ENCODE peak calls at places on chromosomes 16 and 17, in five cellular contexts. R, U, C, P and Q are unnamed samples.
A peak's percentile ranks its signal among the peaks of the same experiment; 100 is the strongest.

GRCh38 chr17:15456972-15457722 is 10.3 kb downstream of the CDRT4 start:
- DNase-seq in R (peak; percentile 70), U (no peak), C (no peak), P (no peak), Q (no peak)

GRCh38 chr16:84673561-84673960 is 25.2 kb downstream of the KLHL36 start:
- DNase-seq in R (no peak), U (no peak), C (no peak), P (no peak), Q (no peak)

GRCh38 chr17:39867084-39867890 is 715 bp upstream of the ZPBP2 start:
- DNase-seq in R (no peak), U (no peak), C (no peak), P (no peak), Q (peak; percentile 66)

GRCh38 chr17:28421775-28422305 is 15.8 kb upstream of the SLC46A1 start:
- DNase-seq in R (no peak), U (no peak), C (no peak), P (no peak), Q (no peak)

GRCh38 chr17:80113033-80113484 is 11.7 kb downstream of the GAA start:
- DNase-seq in R (no peak), U (no peak), C (no peak), P (no peak), Q (no peak)

GRCh38 chr17:27650836-27651235 is 19.8 kb downstream of the LGALS9 start:
- DNase-seq in R (no peak), U (no peak), C (no peak), P (no peak), Q (no peak)

GRCh38 chr17:77915594-77916021 is 42.9 kb upstream of the TNRC6C start:
- DNase-seq in R (peak; percentile 48), U (no peak), C (peak; percentile 1), P (no peak), Q (no peak)

GRCh38 chr16:17266606-17267313 is 204.0 kb downstream of the XYLT1 start:
- DNase-seq in R (no peak), U (no peak), C (no peak), P (no peak), Q (no peak)

GRCh38 chr16:15650698-15651161 is 685 bp downstream of the NDE1 start:
- DNase-seq in R (no peak), U (no peak), C (peak; percentile 60), P (peak; percentile 2), Q (peak; percentile 57)

GRCh38 chr16:66379571-66379941 is 13.1 kb downstream of the CDH5 start:
- DNase-seq in R (no peak), U (no peak), C (no peak), P (no peak), Q (no peak)

GRCh38 chr17:78677303-78678219 is 100.4 kb upstream of the DNAH17 start:
- DNase-seq in R (no peak), U (no peak), C (no peak), P (no peak), Q (no peak)

GRCh38 chr16:89033304-89033703 is 56.3 kb upstream of the CBFA2T3 start:
- DNase-seq in R (no peak), U (no peak), C (no peak), P (no peak), Q (no peak)

GRCh38 chr16:6160871-6161270 is 1063.3 kb upstream of the EEF2KMT start:
- DNase-seq in R (no peak), U (no peak), C (no peak), P (no peak), Q (no peak)

GRCh38 chr17:71500761-71501555 is 619.9 kb upstream of the SOX9 start:
- DNase-seq in R (no peak), U (no peak), C (no peak), P (no peak), Q (no peak)

GRCh38 chr16:64997121-64997520 is 124.7 kb downstream of the CDH11 start:
- DNase-seq in R (no peak), U (no peak), C (no peak), P (no peak), Q (no peak)

GRCh38 chr17:77666881-77667395 is 291.6 kb upstream of the TNRC6C start:
- DNase-seq in R (no peak), U (no peak), C (no peak), P (no peak), Q (peak; percentile 86)

GRCh38 chr16:88970095-88970494 is 6.9 kb downstream of the CBFA2T3 start:
- DNase-seq in R (no peak), U (no peak), C (no peak), P (no peak), Q (no peak)

GRCh38 chr17:31373150-31374082 is 18.1 kb upstream of the RAB11FIP4 start:
- DNase-seq in R (no peak), U (peak; percentile 8), C (peak; percentile 36), P (no peak), Q (peak; percentile 65)

GRCh38 chr16:2085669-2086068 is 37.9 kb downstream of the TSC2 start:
- DNase-seq in R (no peak), U (no peak), C (no peak), P (no peak), Q (no peak)

GRCh38 chr17:62740066-62740465 is 68.0 kb downstream of the MARCHF10 start:
- DNase-seq in R (no peak), U (no peak), C (peak; percentile 29), P (peak; percentile 80), Q (no peak)

GRCh38 chr17:66675991-66676371 is 158.9 kb upstream of the CACNG5 start:
- DNase-seq in R (no peak), U (no peak), C (no peak), P (no peak), Q (no peak)

GRCh38 chr17:72135546-72136325 is 14.9 kb downstream of the SOX9 start:
- DNase-seq in R (no peak), U (no peak), C (no peak), P (no peak), Q (no peak)

GRCh38 chr16:48918520-48919258 is 308.7 kb upstream of the N4BP1 start:
- DNase-seq in R (no peak), U (peak; percentile 33), C (no peak), P (no peak), Q (no peak)

DNA sequence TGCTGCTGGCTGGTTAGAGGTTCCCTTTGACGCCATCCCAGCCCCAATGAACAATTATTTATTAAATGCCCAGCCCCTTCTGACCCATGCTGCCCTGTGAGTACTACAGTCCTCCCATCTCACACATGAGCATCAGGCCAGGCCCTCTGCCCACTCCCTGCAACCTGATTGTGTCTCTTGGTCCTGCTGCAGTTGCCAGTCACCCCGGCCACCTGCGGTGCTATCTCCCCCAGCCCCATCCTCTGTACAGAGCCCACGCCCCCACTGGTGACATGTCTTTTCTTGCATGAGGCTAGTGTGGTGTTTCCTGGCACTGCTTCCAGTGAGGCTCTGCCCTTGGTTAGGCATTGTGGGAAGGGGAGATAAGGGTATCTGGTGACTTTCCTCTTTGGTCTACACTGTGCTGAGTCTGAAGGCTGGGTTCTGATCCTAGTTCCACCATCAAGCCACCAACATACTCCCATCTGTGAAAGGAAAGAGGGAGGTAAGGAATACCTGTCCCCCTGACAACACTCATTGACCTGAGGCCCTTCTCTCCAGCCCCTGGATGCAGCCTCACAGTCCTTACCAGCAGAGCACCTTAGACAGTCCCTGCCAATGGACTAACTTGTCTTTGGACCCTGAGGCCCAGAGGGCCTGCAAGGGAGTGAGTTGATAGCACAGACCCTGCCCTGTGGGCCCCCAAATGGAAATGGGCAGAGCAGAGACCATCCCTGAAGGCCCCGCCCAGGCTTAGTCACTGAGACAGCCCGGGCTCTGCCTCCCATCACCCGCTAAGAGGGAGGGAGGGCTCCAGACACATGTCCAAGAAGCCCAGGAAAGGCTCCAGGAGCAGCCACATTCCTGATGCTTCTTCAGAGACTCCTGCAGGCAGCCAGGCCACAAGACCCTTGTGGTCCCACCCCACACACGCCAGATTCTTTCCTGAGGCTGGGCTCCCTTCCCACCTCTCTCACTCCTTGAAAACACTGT is 11.3 kb downstream of the CX3CL1 start:
- DNase-seq in R (no peak), U (no peak), C (no peak), P (no peak), Q (no peak)
- H3K4me1 ChIP-seq in R (peaks cover 3% of the 10 kb centered on the region), U (peaks cover 17% of the 10 kb centered on the region), C (peaks cover 4% of the 10 kb centered on the region), P (no peaks in the 10 kb centered on the region), Q (no peaks in the 10 kb centered on the region)

DNA sequence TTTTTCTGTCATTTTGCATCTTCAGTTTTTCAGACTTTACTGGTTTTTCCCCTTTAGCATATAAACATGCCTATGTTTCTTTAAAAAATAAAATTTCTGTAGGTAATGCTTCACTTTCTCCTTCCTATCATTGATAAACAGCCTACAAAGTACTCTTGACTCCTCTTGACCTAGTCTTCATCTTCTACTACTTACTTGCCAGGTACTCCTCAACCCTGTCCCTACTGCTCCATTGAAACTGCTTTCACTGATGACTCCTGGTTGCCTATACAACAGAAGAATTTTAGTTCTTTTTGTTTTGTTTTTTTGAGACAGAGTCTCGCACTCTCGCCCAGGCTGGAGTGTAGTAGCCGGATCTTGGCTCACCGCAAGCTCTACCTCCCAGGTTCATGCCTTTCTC is 7.0 kb downstream of the DDX42 start:
- DNase-seq in R (no peak), U (no peak), C (no peak), P (no peak), Q (no peak)
- H3K27ac ChIP-seq in R (no peak overlapping the region), U (no peak overlapping the region), C (no peak overlapping the region), P (no peak overlapping the region), Q (no peak overlapping the region)

DNA sequence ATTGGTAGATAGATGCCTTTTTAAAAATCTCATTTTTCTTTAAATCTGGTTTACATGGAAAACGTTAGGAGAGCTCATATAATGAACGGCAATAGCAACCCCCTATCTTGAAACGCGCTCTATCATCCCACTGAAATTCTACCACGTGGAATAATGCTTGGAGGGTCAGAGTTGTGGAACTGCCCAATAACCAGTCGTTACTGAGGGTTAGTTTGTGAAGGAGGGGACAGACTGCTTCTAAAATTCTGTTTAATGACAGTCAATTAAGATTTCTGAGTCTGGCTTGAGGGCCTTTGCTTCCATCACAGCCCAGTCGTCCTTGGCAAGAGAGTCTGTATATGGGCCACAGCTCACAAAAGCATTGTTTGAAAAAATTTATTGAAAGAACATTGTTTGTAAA is 482 bp downstream of the IRF8 start:
- DNase-seq in R (no peak), U (no peak), C (no peak), P (no peak), Q (no peak)
- H3K4me3 ChIP-seq in R (peak overlapping the region; percentile 50), U (no peak overlapping the region), C (peak overlapping the region; percentile 56), P (peak overlapping the region; percentile 53), Q (no peak overlapping the region)

DNA sequence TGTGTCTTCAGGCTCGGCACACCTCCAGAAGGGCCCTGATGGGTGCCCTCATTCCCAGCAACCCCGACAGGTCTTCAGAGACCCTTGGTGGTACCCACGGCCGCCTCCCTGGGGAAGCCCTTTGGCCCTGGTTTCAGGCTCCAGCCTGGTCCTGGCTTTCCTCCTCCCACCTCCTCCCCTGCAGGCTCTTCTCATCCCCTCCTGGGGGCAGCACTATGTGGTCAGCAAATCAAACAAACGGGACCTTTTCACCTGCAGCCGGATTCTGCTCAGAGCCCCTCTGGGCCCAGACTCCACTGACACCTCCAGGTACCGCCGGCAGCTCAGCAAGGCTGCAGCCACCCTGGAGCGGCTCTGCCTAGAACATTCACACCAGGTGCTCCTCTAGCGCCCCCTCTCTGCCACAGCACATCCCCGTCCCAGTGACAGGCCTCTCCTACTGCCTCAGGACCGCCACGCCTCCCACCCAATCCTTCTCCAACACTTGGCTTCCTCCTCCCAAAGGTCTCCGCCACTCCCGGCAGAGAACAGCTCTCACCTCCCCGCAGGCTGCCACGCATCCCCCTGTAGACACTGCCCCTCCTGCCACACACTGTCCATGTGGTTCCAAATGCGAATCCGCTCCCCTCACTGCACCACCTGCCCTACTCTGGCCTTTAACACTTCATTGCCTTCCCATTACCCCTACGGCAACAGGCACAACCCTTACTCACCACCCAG is 12.0 kb downstream of the CORO7 start:
- DNase-seq in R (no peak), U (no peak), C (peak; percentile 85), P (peak; percentile 72), Q (peak; percentile 48)
- H3K4me1 ChIP-seq in R (no peaks in the 10 kb centered on the region), U (peaks cover 8% of the 10 kb centered on the region), C (no peaks in the 10 kb centered on the region), P (no peaks in the 10 kb centered on the region), Q (peaks cover 7% of the 10 kb centered on the region)

GRCh38 chr17:35795007-35795870 is at the start of gene MMP28:
- DNase-seq in R (no peak), U (no peak), C (peak; percentile 78), P (peak; percentile 58), Q (peak; percentile 18)
- H3K27ac ChIP-seq in R (no peak within 1 kb of the TSS), U (no peak within 1 kb of the TSS), C (no peak within 1 kb of the TSS), P (no peak within 1 kb of the TSS), Q (no peak within 1 kb of the TSS)